ENCODE peak calls at places on chromosome 3, in ten cellular contexts. V is Kasumi-1; K is C1 segment of cervical spinal cord; Y is amniotic stem cell; F is A549; J is stimulated activated CD4-positive, alpha-beta T cell treated with anti-CD3 and anti-CD28 coated beads, TNF-alpha, amount 100 ng/mL, for 1 hour; I is CD4-positive, CD25-positive, alpha-beta regulatory T cell; H is posterior vena cava; L is endothelial cell; B is activated T-helper 1 cell treated with Interleukin-2 at 50 U/mL for 16 hours. A is an unnamed sample.

GRCh38 chr3:36197176-36197575 is 183.1 kb upstream of the STAC start:
- DNase-seq in J (no peak), L (no peak), H (no peak), F (no peak), V (no peak), I (no peak), K (no peak), Y (no peak), B (no peak), A (no peak)

GRCh38 chr3:29757054-29757777 is 476.3 kb downstream of the RBMS3 start:
- DNase-seq in Y (no peak), B (no peak), L (no peak), K (no peak), I (no peak), H (no peak), V (no peak), F (no peak), J (no peak), A (peak; percentile 11)

GRCh38 chr3:164332856-164333802 is 745.2 kb downstream of the SI start:
- DNase-seq in Y (no peak), V (no peak), J (no peak), B (no peak), L (no peak), F (no peak), I (no peak), K (no peak), H (no peak), A (peak; percentile 51)

GRCh38 chr3:69649120-69649519 is 90.1 kb upstream of the MITF start:
- DNase-seq in K (no peak), L (no peak), V (peak; percentile 20), H (no peak), Y (no peak), I (no peak), J (no peak), B (no peak), F (peak; percentile 18), A (no peak)

GRCh38 chr3:23550402-23550801 is 255.4 kb upstream of the UBE2E1 start:
- DNase-seq in B (no peak), Y (no peak), L (no peak), F (no peak), I (no peak), H (no peak), K (no peak), J (no peak), V (no peak), A (no peak)

GRCh38 chr3:109921509-109921908 is 584.2 kb upstream of the DPPA4 start:
- DNase-seq in Y (no peak), V (no peak), K (no peak), I (no peak), J (no peak), H (no peak), L (no peak), B (no peak), F (no peak), A (no peak)

GRCh38 chr3:53493997-53494791 is at the start of gene CACNA1D:
- DNase-seq in Y (no peak), I (no peak), B (no peak), J (no peak), F (no peak), K (no peak), V (no peak), H (no peak), L (peak; percentile 22), A (no peak)

GRCh38 chr3:128623762-128624176 is 26.8 kb downstream of the RPN1 start:
- DNase-seq in I (no peak), J (no peak), V (no peak), L (no peak), K (no peak), F (no peak), H (peak; percentile 77), Y (no peak), B (no peak), A (peak; percentile 11)